ENCODE peak calls at places on chromosomes 6 and 20, in four cellular contexts. A is T-helper 9 cell, C is lung microvascular endothelial cell, G is HAP-1. D is an unnamed sample.

GRCh38 chr6:53159558-53159957 is 10.9 kb upstream of the GCM1 start:
- DNase-seq in A (no peak), C (peak; percentile 4), G (no peak), D (no peak)

GRCh38 chr20:24648481-24648880 is 179.1 kb downstream of the SYNDIG1 start:
- DNase-seq in C (no peak), G (no peak), A (no peak), D (no peak)

GRCh38 chr6:101232946-101233345 is 160.6 kb upstream of the GRIK2 start:
- DNase-seq in C (no peak), A (no peak), G (no peak), D (no peak)

GRCh38 chr6:151044465-151045441 is 179.3 kb downstream of the MTHFD1L start:
- DNase-seq in A (no peak), G (no peak), C (peak; percentile 98), D (no peak)

GRCh38 chr6:71336901-71337300 is 48.3 kb downstream of the OGFRL1 start:
- DNase-seq in A (no peak), C (no peak), G (no peak), D (no peak)

GRCh38 chr20:48339986-48340884 is 487.6 kb downstream of the PREX1 start:
- DNase-seq in G (no peak), C (no peak), A (no peak), D (no peak)

GRCh38 chr6:157325069-157325805 is 1.9 kb upstream of the TMEM242 start:
- DNase-seq in C (peak; percentile 84), G (no peak), A (no peak), D (no peak)

GRCh38 chr20:48538856-48539255 is 288.9 kb downstream of the PREX1 start:
- DNase-seq in A (no peak), G (no peak), C (no peak), D (no peak)

GRCh38 chr6:118281291-118281690 is 266.8 kb upstream of the PLN start:
- DNase-seq in C (no peak), A (no peak), G (no peak), D (no peak)

GRCh38 chr6:3456794-3457709 is at the start of gene SLC22A23:
- DNase-seq in C (peak; percentile 75), G (peak; percentile 85), A (peak; percentile 73), D (peak; percentile 67)

GRCh38 chr6:12483712-12484111 is 193.6 kb downstream of the EDN1 start:
- DNase-seq in A (no peak), G (no peak), C (no peak), D (no peak)

GRCh38 chr20:44956410-44956809 is 3.8 kb downstream of the TOMM34 start:
- DNase-seq in C (no peak), G (no peak), A (no peak), D (no peak)

GRCh38 chr6:28401172-28401571 is 1.6 kb upstream of the ZSCAN12 start:
- DNase-seq in A (no peak), C (no peak), G (no peak), D (no peak)

GRCh38 chr6:24436979-24437378 is 34.2 kb downstream of the MRS2 start:
- DNase-seq in A (no peak), G (no peak), C (no peak), D (no peak)

GRCh38 chr20:10666221-10667076 is 7.3 kb downstream of the JAG1 start:
- DNase-seq in A (no peak), C (no peak), G (no peak), D (no peak)

GRCh38 chr6:5942591-5942990 is 64.1 kb downstream of the NRN1 start:
- DNase-seq in C (no peak), G (no peak), A (no peak), D (no peak)

GRCh38 chr6:96899019-96899418 is 1.3 kb upstream of the NDUFAF4 start:
- DNase-seq in G (peak; percentile 41), A (no peak), C (peak; percentile 62), D (no peak)

GRCh38 chr6:133895573-133896343 is 6.8 kb downstream of the TCF21 start:
- DNase-seq in C (no peak), A (no peak), G (no peak), D (no peak)

GRCh38 chr20:568097-568864 is 24.7 kb upstream of the CSNK2A1 start:
- DNase-seq in A (no peak), C (no peak), G (no peak), D (no peak)

GRCh38 chr20:53899351-53900167 is 170.8 kb downstream of the BCAS1 start:
- DNase-seq in A (peak; percentile 30), G (no peak), C (no peak), D (no peak)

GRCh38 chr6:112841553-112842337 is 494.6 kb downstream of the RFPL4B start:
- DNase-seq in G (no peak), A (no peak), C (no peak), D (no peak)

GRCh38 chr6:12761376-12762115 is 45.0 kb downstream of the PHACTR1 start:
- DNase-seq in G (no peak), A (no peak), C (no peak), D (no peak)

GRCh38 chr20:38132156-38132909 is 32.7 kb downstream of the TGM2 start:
- DNase-seq in A (no peak), G (no peak), C (peak; percentile 29), D (no peak)

GRCh38 chr20:62159835-62160234 is 16.3 kb downstream of the SS18L1 start:
- DNase-seq in C (no peak), G (no peak), A (no peak), D (no peak)

GRCh38 chr6:170266061-170266825 is 24.6 kb downstream of the DLL1 start:
- DNase-seq in C (peak; percentile 40), G (peak; percentile 23), A (no peak), D (no peak)

GRCh38 chr6:141501616-141502015 is 631.1 kb upstream of the GJE1 start:
- DNase-seq in A (no peak), C (no peak), G (no peak), D (no peak)

GRCh38 chr6:31243508-31243907 is 28.4 kb downstream of the HLA-C start:
- DNase-seq in C (no peak), A (no peak), G (no peak), D (no peak)

GRCh38 chr20:48928832-48929725 is 7.6 kb downstream of the ARFGEF2 start:
- DNase-seq in G (no peak), A (no peak), C (peak; percentile 87), D (no peak)

GRCh38 chr20:62732356-62732755 is 23.7 kb downstream of the NTSR1 start:
- DNase-seq in A (no peak), G (no peak), C (no peak), D (no peak)

GRCh38 chr20:51402201-51402600 is 140.3 kb downstream of the NFATC2 start:
- DNase-seq in C (no peak), A (peak; percentile 33), G (no peak), D (no peak)

GRCh38 chr6:45467853-45468252 is 90.1 kb upstream of the SUPT3H start:
- DNase-seq in G (no peak), A (no peak), C (no peak), D (no peak)

GRCh38 chr6:123380257-123380656 is 256.5 kb downstream of the TRDN start:
- DNase-seq in G (peak; percentile 36), A (no peak), C (peak; percentile 5), D (no peak)

GRCh38 chr6:26086214-26086613 is 1.0 kb upstream of the HFE start:
- DNase-seq in G (no peak), A (peak; percentile 29), C (no peak), D (no peak)

GRCh38 chr6:33091957-33092356 is 16.2 kb downstream of the HLA-DPB1 start:
- DNase-seq in A (peak; percentile 48), C (peak; percentile 28), G (peak; percentile 64), D (no peak)

GRCh38 chr6:83352413-83352812 is 78.4 kb downstream of the ME1 start:
- DNase-seq in A (no peak), G (no peak), C (no peak), D (no peak)

D was measured in activated B cell treated with CpG ODN at 0.5 μM for 24 hours.